ENCODE peak calls at places on chromosomes 12 and 14, in four cellular contexts. A is fibroblast of the conjunctiva; N is IMR-90; W is activated CD4-positive, alpha-beta T cell treated with anti-CD3 and anti-CD28 coated beads, Interleukin-2, amount 50 U/mL, for 48 hours. K is an unnamed sample.

GRCh38 chr12:88299567-88300101 is 157.5 kb downstream of the TMTC3 start:
- DNase-seq in W (peak; percentile 45), A (peak; percentile 94), N (peak; percentile 98), K (peak; percentile 85)

GRCh38 chr12:131950182-131950913 is 606 bp downstream of the EP400 start:
- DNase-seq in W (peak; percentile 33), A (no peak), N (no peak), K (peak; percentile 70)

GRCh38 chr12:69405466-69405865 is 45.9 kb downstream of the YEATS4 start:
- DNase-seq in W (no peak), A (peak; percentile 69), N (peak; percentile 98), K (peak; percentile 96)

GRCh38 chr12:102438047-102438822 is 42.1 kb downstream of the IGF1 start:
- DNase-seq in N (peak; percentile 73), A (no peak), W (no peak), K (peak; percentile 6)

GRCh38 chr12:112711507-112711906 is 80.0 kb upstream of the RPH3A start:
- DNase-seq in A (no peak), W (no peak), N (no peak), K (no peak)

GRCh38 chr12:24895612-24896011 is 53.3 kb downstream of the BCAT1 start:
- DNase-seq in W (no peak), A (no peak), N (peak; percentile 73), K (peak; percentile 41)

GRCh38 chr14:78022059-78022458 is 148.1 kb upstream of the NRXN3 start:
- DNase-seq in A (peak; percentile 4), N (peak; percentile 16), W (peak; percentile 71), K (peak; percentile 26)

GRCh38 chr12:14256139-14256538 is 109.3 kb upstream of the ATF7IP start:
- DNase-seq in N (peak; percentile 51), A (no peak), W (no peak), K (peak; percentile 64)

GRCh38 chr14:103288076-103288766 is 45.8 kb upstream of the EIF5 start:
- DNase-seq in N (no peak), W (no peak), A (no peak), K (no peak)

GRCh38 chr12:5692850-5693249 is 252.2 kb downstream of the ANO2 start:
- DNase-seq in W (no peak), A (no peak), N (no peak), K (no peak)

GRCh38 chr12:17478908-17479673 is 610.9 kb downstream of the RERGL start:
- DNase-seq in N (no peak), W (no peak), A (no peak), K (no peak)

GRCh38 chr12:18320976-18321375 is 59.7 kb downstream of the PIK3C2G start:
- DNase-seq in A (no peak), W (no peak), N (no peak), K (no peak)

GRCh38 chr12:106287364-106287763 is 15.2 kb upstream of the TCP11L2 start:
- DNase-seq in W (no peak), N (no peak), A (no peak), K (no peak)